ENCODE peak calls at places on chromosomes 3 and 15, in seven cellular contexts. T is endothelial cell; G is activated naive CD4-positive, alpha-beta T cell treated with anti-CD3 and anti-CD28 coated beads, Interleukin-2, amount 10 ng/mL, durations not matched to agents 7 days and 5 days; X is stimulated activated CD4-positive, alpha-beta T cell treated with anti-CD3 and anti-CD28 coated beads, Interleukin-2, amount 100 ng/mL, for 48 hours; R is sciatic nerve; I is HCT116; W is tibial artery. D is an unnamed sample.

GRCh38 chr3:146359841-146360240 is 108.9 kb upstream of the PLSCR4 start:
- DNase-seq in X (no peak), W (no peak), I (no peak), R (no peak), T (no peak), G (no peak), D (no peak)

GRCh38 chr3:142987080-142987700 is 14.2 kb upstream of the U2SURP start:
- DNase-seq in W (no peak), R (no peak), X (no peak), G (no peak), I (no peak), T (no peak), D (peak)

GRCh38 chr3:108088697-108089096 is 2.1 kb downstream of the CD47 start:
- DNase-seq in R (no peak), G (peak), X (no peak), I (no peak), T (no peak), W (no peak), D (peak)

GRCh38 chr15:39466428-39466827 is 114.5 kb upstream of the THBS1 start:
- DNase-seq in I (no peak), G (no peak), X (no peak), T (no peak), W (no peak), R (peak), D (no peak)

GRCh38 chr3:43072361-43072760 is 33.5 kb downstream of the POMGNT2 start:
- DNase-seq in T (no peak), R (no peak), X (no peak), G (no peak), I (no peak), W (no peak), D (no peak)

GRCh38 chr3:115554496-115554826 is 68.8 kb upstream of the GAP43 start:
- DNase-seq in T (no peak), R (no peak), I (no peak), G (no peak), X (no peak), W (no peak), D (no peak)

GRCh38 chr15:39880718-39881387 is 39.2 kb downstream of the GPR176 start:
- DNase-seq in R (no peak), G (no peak), I (no peak), T (no peak), X (no peak), W (no peak), D (no peak)

GRCh38 chr3:46423588-46423987 is 16.5 kb downstream of the CCRL2 start:
- DNase-seq in R (no peak), W (no peak), T (no peak), I (no peak), X (no peak), G (no peak), D (peak)

GRCh38 chr15:66285462-66286280 is 7.7 kb upstream of the DIS3L start:
- DNase-seq in T (no peak), X (no peak), W (no peak), G (no peak), R (no peak), I (no peak), D (no peak)

GRCh38 chr15:31032959-31033358 is 41.5 kb upstream of the MTMR10 start:
- DNase-seq in G (no peak), X (no peak), R (no peak), I (no peak), T (no peak), W (no peak), D (no peak)

GRCh38 chr3:57163751-57164150 is 1.4 kb downstream of the IL17RD start:
- DNase-seq in W (no peak), I (no peak), X (no peak), R (no peak), T (no peak), G (no peak), D (no peak)

GRCh38 chr3:188165596-188165995 is 11.6 kb downstream of the LPP start:
- DNase-seq in I (no peak), W (no peak), X (no peak), G (no peak), R (no peak), T (no peak), D (no peak)

GRCh38 chr15:33022629-33023028 is 171.9 kb downstream of the FMN1 start:
- DNase-seq in I (no peak), W (peak), G (no peak), X (no peak), T (peak), R (no peak), D (peak)

GRCh38 chr15:57395292-57395691 is 19.0 kb downstream of the CGNL1 start:
- DNase-seq in T (no peak), W (no peak), X (no peak), I (no peak), R (no peak), G (no peak), D (peak)

GRCh38 chr15:37880009-37880834 is 54.2 kb upstream of the TMCO5A start:
- DNase-seq in W (no peak), R (no peak), G (no peak), X (no peak), I (peak), T (peak), D (peak)

GRCh38 chr3:183455064-183455463 is 26.6 kb upstream of the MCF2L2 start:
- DNase-seq in I (no peak), G (no peak), R (no peak), T (no peak), X (no peak), W (no peak), D (peak)

GRCh38 chr15:64702816-64703631 is 72.4 kb downstream of the RBPMS2 start:
- DNase-seq in W (peak), G (peak), T (peak), I (peak), X (peak), R (peak), D (peak)

GRCh38 chr3:195760345-195760983 is 39.7 kb downstream of the MUC20 start:
- DNase-seq in W (peak), G (peak), X (no peak), R (no peak), I (no peak), T (no peak), D (no peak)

GRCh38 chr3:70606018-70606417 is 293.6 kb upstream of the MDFIC2 start:
- DNase-seq in G (no peak), W (no peak), I (no peak), X (no peak), T (no peak), R (no peak), D (no peak)

GRCh38 chr3:197331131-197331530 is 32.7 kb upstream of the DLG1 start:
- DNase-seq in W (peak), I (peak), R (no peak), T (no peak), G (no peak), X (no peak), D (peak)

GRCh38 chr3:11995061-11995460 is 9.1 kb upstream of the SYN2 start:
- DNase-seq in I (no peak), X (no peak), R (no peak), G (no peak), W (no peak), T (no peak), D (no peak)

GRCh38 chr3:68088216-68088615 is 433.8 kb upstream of the SUCLG2 start:
- DNase-seq in W (no peak), R (no peak), I (no peak), X (peak), G (peak), T (no peak), D (no peak)

GRCh38 chr15:73930790-73931281 is 4.6 kb downstream of the LOXL1 start:
- DNase-seq in G (no peak), W (peak), X (no peak), I (no peak), R (peak), T (no peak), D (no peak)

GRCh38 chr3:19901918-19902317 is 32.1 kb downstream of the EFHB start:
- DNase-seq in G (no peak), R (no peak), I (no peak), X (no peak), W (no peak), T (no peak), D (peak)

GRCh38 chr3:8311321-8311720 is 190.3 kb upstream of the LMCD1 start:
- DNase-seq in I (no peak), R (no peak), G (no peak), X (no peak), T (no peak), W (no peak), D (no peak)

GRCh38 chr15:68055224-68055705 is 1.1 kb downstream of the PIAS1 start:
- DNase-seq in W (no peak), X (peak), G (peak), R (no peak), I (no peak), T (peak), D (peak)

GRCh38 chr3:146160964-146161724 is at the start of gene PLOD2:
- DNase-seq in W (peak), X (peak), I (peak), R (peak), G (peak), T (peak), D (peak)

GRCh38 chr15:63195257-63196023 is 6.0 kb downstream of the RAB8B start:
- DNase-seq in R (no peak), I (no peak), G (no peak), T (no peak), X (no peak), W (no peak), D (no peak)

GRCh38 chr15:27028836-27029482 is 58.0 kb downstream of the GABRG3 start:
- DNase-seq in G (no peak), R (no peak), W (no peak), I (no peak), X (no peak), T (no peak), D (no peak)

GRCh38 chr15:52112203-52112750 is 298 bp downstream of the BCL2L10 start:
- DNase-seq in R (no peak), I (no peak), T (peak), X (peak), W (no peak), G (peak), D (no peak)

GRCh38 chr3:195125646-195126045 is 145.3 kb downstream of the XXYLT1 start:
- DNase-seq in W (no peak), G (no peak), T (no peak), I (no peak), R (no peak), X (no peak), D (no peak)

GRCh38 chr3:72938471-72939265 is 50.8 kb downstream of the GXYLT2 start:
- DNase-seq in W (peak), I (peak), X (no peak), G (peak), T (peak), R (peak), D (peak)

GRCh38 chr3:45644467-45645201 is 44.6 kb upstream of the SACM1L start:
- DNase-seq in I (no peak), T (no peak), G (no peak), X (no peak), R (no peak), W (no peak), D (peak)

GRCh38 chr3:11452312-11452711 is 180.1 kb downstream of the ATG7 start:
- DNase-seq in G (no peak), W (no peak), R (no peak), I (no peak), T (no peak), X (no peak), D (no peak)

GRCh38 chr3:169618894-169619792 is 44.4 kb downstream of the MECOM start:
- DNase-seq in X (no peak), T (no peak), W (no peak), I (no peak), G (no peak), R (no peak), D (no peak)

GRCh38 chr3:124701687-124702086 is 28.6 kb upstream of the UMPS start:
- DNase-seq in W (no peak), R (no peak), I (no peak), X (no peak), T (no peak), G (no peak), D (no peak)

GRCh38 chr15:27082019-27082418 is 111.0 kb downstream of the GABRG3 start:
- DNase-seq in R (no peak), T (no peak), G (no peak), I (no peak), X (no peak), W (no peak), D (no peak)

GRCh38 chr15:95291878-95292472 is 1038.5 kb upstream of the NR2F2 start:
- DNase-seq in T (no peak), W (no peak), I (peak), R (no peak), X (no peak), G (no peak), D (peak)

GRCh38 chr15:25830844-25831443 is 32.2 kb downstream of the ATP10A start:
- DNase-seq in I (no peak), W (peak), G (no peak), T (no peak), R (no peak), X (no peak), D (peak)

D was measured in bronchial epithelial cell.